ENCODE peak calls at places on chromosomes 1 and 21, in nine cellular contexts. U is IMR-90; B is brain microvascular endothelial cell; W is BE2C; S is naive thymus-derived CD4-positive, alpha-beta T cell; X is fibroblast of pulmonary artery; O is A673; G is GM23338; F is adrenal gland. D is an unnamed sample.

GRCh38 chr1:28313710-28314510 is 14.9 kb upstream of the MED18 start:
- DNase-seq in G (no peak), O (no peak), W (no peak), F (peak), U (peak), X (peak), B (peak), S (no peak), D (no peak)

GRCh38 chr1:180933141-180933540 is 20.4 kb downstream of the KIAA1614 start:
- DNase-seq in S (no peak), U (no peak), X (no peak), F (no peak), B (no peak), G (peak), W (no peak), O (no peak), D (no peak)

GRCh38 chr1:8941906-8942305 is 3.8 kb upstream of the CA6 start:
- DNase-seq in F (no peak), O (peak), U (peak), W (no peak), X (peak), S (no peak), G (no peak), B (peak), D (no peak)

GRCh38 chr1:198858026-198858425 is 219.2 kb downstream of the PTPRC start:
- DNase-seq in B (no peak), X (no peak), W (no peak), F (no peak), U (no peak), O (no peak), G (no peak), S (no peak), D (no peak)

GRCh38 chr1:11802616-11802972 is 3.2 kb downstream of the MTHFR start:
- DNase-seq in F (peak), B (no peak), W (no peak), G (peak), O (no peak), S (no peak), U (peak), X (no peak), D (peak)

GRCh38 chr1:154104433-154105082 is 50.3 kb downstream of the NUP210L start:
- DNase-seq in X (no peak), G (peak), B (no peak), F (no peak), W (no peak), U (no peak), S (no peak), O (no peak), D (no peak)

GRCh38 chr21:41482321-41482720 is 25.6 kb downstream of the TMPRSS2 start:
- DNase-seq in G (no peak), S (no peak), F (no peak), W (no peak), U (peak), O (no peak), B (peak), X (no peak), D (no peak)

GRCh38 chr1:30285461-30286050 is 437.8 kb downstream of the MATN1 start:
- DNase-seq in O (no peak), F (no peak), X (no peak), G (no peak), S (no peak), U (no peak), W (no peak), B (no peak), D (no peak)

GRCh38 chr1:27961646-27962221 is 2.0 kb downstream of the XKR8 start:
- DNase-seq in U (no peak), F (no peak), B (no peak), S (no peak), W (no peak), X (no peak), G (peak), O (no peak), D (no peak)

GRCh38 chr1:14894811-14895524 is 258.6 kb upstream of the TMEM51 start:
- DNase-seq in G (no peak), U (no peak), O (peak), F (no peak), S (no peak), B (no peak), X (no peak), W (no peak), D (no peak)

GRCh38 chr1:167447521-167448136 is 70.7 kb downstream of the CD247 start:
- DNase-seq in B (no peak), F (no peak), O (no peak), U (no peak), W (no peak), S (peak), G (peak), X (no peak), D (no peak)

GRCh38 chr1:45134468-45134873 is 71.9 kb downstream of the ZSWIM5 start:
- DNase-seq in O (no peak), F (no peak), S (no peak), U (no peak), G (no peak), W (no peak), X (no peak), B (no peak), D (no peak)

GRCh38 chr21:15929536-15929935 is 199.8 kb downstream of the USP25 start:
- DNase-seq in F (no peak), S (no peak), B (no peak), G (no peak), W (no peak), U (no peak), O (no peak), X (no peak), D (no peak)

GRCh38 chr1:232472485-232473041 is 157.4 kb downstream of the SIPA1L2 start:
- DNase-seq in F (no peak), O (peak), W (no peak), S (no peak), U (peak), X (peak), G (peak), B (peak), D (no peak)

GRCh38 chr21:32807717-32808380 is 36.3 kb upstream of the PAXBP1 start:
- DNase-seq in U (peak), B (no peak), O (peak), F (no peak), W (no peak), G (no peak), S (no peak), X (peak), D (peak)

GRCh38 chr1:18556364-18556763 is 74.3 kb upstream of the PAX7 start:
- DNase-seq in W (no peak), S (no peak), O (peak), B (peak), F (peak), U (peak), G (peak), X (peak), D (no peak)

GRCh38 chr1:228460830-228461229 is 26.4 kb upstream of the RNF187 start:
- DNase-seq in W (no peak), F (no peak), S (no peak), X (no peak), U (no peak), B (no peak), O (no peak), G (no peak), D (no peak)

GRCh38 chr1:113579256-113580018 is 179.8 kb downstream of the PHTF1 start:
- DNase-seq in F (no peak), B (no peak), U (peak), X (peak), O (no peak), S (no peak), G (no peak), W (no peak), D (no peak)

GRCh38 chr1:90204780-90205179 is 209.9 kb downstream of the ZNF326 start:
- DNase-seq in U (no peak), G (no peak), O (no peak), W (no peak), F (no peak), X (no peak), B (no peak), S (no peak), D (no peak)

GRCh38 chr1:45304311-45305081 is 22.2 kb upstream of the HPDL start:
- DNase-seq in B (no peak), W (no peak), X (no peak), G (no peak), S (no peak), F (peak), O (no peak), U (peak), D (peak)

GRCh38 chr1:244896550-244896949 is 32.2 kb upstream of the HNRNPU start:
- DNase-seq in B (peak), G (no peak), W (no peak), S (no peak), X (peak), F (peak), U (peak), O (no peak), D (no peak)

GRCh38 chr1:22503721-22504410 is 52.2 kb downstream of the ZBTB40 start:
- DNase-seq in U (peak), F (no peak), B (no peak), W (no peak), X (peak), G (no peak), S (no peak), O (no peak), D (no peak)

GRCh38 chr1:169712309-169712631 is 850 bp upstream of the SELL start:
- DNase-seq in U (no peak), B (no peak), G (no peak), W (no peak), S (no peak), F (no peak), O (no peak), X (no peak), D (no peak)

GRCh38 chr1:169707917-169708604 is 3.4 kb downstream of the SELL start:
- DNase-seq in X (no peak), W (no peak), S (peak), G (no peak), F (no peak), B (no peak), U (no peak), O (no peak), D (no peak)

GRCh38 chr1:169708633-169709032 is 2.8 kb downstream of the SELL start:
- DNase-seq in B (no peak), G (no peak), O (no peak), F (no peak), X (no peak), W (no peak), S (no peak), U (no peak), D (no peak)

DNA sequence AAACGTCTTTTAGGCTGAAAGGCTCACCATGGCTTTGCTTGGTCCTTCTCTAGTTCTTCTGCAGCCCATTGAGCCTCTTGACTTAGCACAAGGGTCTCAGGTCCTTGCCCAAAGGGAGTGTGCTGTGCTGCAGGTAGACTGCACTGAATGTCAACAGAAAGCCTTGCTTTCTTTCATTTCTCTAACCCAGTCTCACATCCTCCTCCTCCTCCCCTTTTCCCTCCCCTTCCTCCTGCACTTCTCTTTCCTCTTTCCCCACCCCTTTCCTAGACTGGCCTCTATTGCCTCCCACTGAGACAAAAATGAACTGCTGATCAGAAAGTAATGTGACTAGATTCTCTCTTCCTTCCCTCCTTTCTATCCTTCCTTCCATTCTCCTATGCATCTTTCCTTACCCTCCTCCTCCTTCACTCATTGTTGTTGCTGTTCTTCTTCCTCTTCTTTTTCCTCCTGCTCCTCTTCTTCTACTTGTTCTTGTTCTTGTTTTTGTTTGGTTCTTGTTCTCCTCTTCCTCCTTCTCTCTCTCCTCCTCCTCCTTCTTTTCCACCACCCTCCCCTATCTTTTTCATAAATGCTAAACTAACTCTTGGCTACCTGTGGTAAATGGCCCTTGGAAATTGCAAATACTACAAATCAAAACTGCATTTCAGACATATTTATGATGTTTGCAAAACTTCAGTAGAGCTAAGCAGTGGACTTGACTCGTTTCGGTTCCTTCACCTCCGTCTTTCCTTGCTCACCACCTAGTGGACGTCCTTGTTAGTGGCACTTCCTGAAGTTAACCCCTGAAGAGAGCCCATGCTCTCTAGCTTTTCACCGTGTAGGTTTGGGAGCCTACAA is at the start of gene SELL:
- DNase-seq in S (peak), W (peak), U (peak), B (peak), G (peak), F (peak), O (peak), X (peak), D (peak)
- H3K4me3 ChIP-seq in S (peak), W (no peak), U (peak), B (peak), G (peak), F (no peak), O (peak), X (peak), D (no peak)

DNA sequence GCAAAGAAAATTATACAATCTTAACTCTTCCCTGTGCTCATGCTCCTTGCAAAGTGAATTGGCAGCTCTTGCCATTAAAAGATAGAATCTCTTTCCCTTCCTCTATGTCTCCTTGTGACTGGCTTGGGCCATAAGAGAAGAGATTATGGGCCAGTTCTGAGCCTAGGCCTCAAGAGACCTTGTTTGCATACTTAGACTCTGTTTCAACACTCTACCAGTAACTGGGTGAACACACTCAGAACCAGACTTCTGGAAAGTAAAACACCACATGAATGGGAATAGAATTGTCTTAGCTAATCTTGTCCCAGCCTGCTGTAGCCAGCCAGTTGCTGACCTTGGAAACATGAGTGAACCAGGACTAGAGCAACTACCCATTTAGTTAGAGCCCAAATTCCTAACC is 15.3 kb upstream of the OR6K3 start:
- DNase-seq in G (no peak), W (no peak), O (no peak), F (no peak), B (no peak), S (no peak), X (no peak), U (no peak), D (no peak)
- H3K4me3 ChIP-seq in G (no peak), W (no peak), O (no peak), F (no peak), B (no peak), S (no peak), X (no peak), U (no peak), D (no peak)

GRCh38 chr1:186404454-186405051 is 28.9 kb downstream of the ODR4 start:
- DNase-seq in F (no peak), O (peak), W (no peak), S (peak), G (peak), X (peak), B (peak), U (peak), D (no peak)
- H3K4me3 ChIP-seq in F (no peak), O (no peak), W (no peak), S (no peak), G (no peak), X (no peak), B (no peak), U (no peak), D (no peak)

GRCh38 chr1:223133824-223134435 is 9.1 kb downstream of the TLR5 start:
- DNase-seq in O (peak), F (peak), U (peak), X (peak), S (peak), G (peak), W (peak), B (peak), D (peak)

GRCh38 chr1:223125249-223125648 is 17.8 kb downstream of the TLR5 start:
- DNase-seq in S (no peak), U (no peak), F (no peak), W (no peak), G (no peak), X (no peak), O (no peak), B (no peak), D (no peak)

GRCh38 chr1:223133301-223133823 is 9.7 kb downstream of the TLR5 start:
- DNase-seq in O (no peak), G (no peak), U (no peak), S (no peak), W (no peak), B (no peak), F (no peak), X (no peak), D (no peak)

GRCh38 chr1:223135176-223135575 is 7.9 kb downstream of the TLR5 start:
- DNase-seq in S (no peak), F (peak), X (peak), B (peak), O (no peak), W (no peak), G (no peak), U (peak), D (peak)

GRCh38 chr1:223129229-223129851 is 13.7 kb downstream of the TLR5 start:
- DNase-seq in W (peak), B (peak), G (peak), U (peak), O (peak), X (peak), S (peak), F (peak), D (peak)
- H3K4me3 ChIP-seq in W (no peak), B (peak), G (peak), U (peak), O (no peak), X (peak), S (no peak), F (no peak), D (peak)

GRCh38 chr1:34928865-34929496 is 469 bp downstream of the DLGAP3 start:
- DNase-seq in U (no peak), F (no peak), S (no peak), G (peak), W (no peak), O (no peak), B (no peak), X (no peak), D (no peak)
- H3K4me3 ChIP-seq in U (peak), F (no peak), S (peak), G (peak), W (peak), O (peak), B (peak), X (no peak), D (peak)

GRCh38 chr1:64150266-64150665 is 53.2 kb upstream of the UBE2U start:
- DNase-seq in X (no peak), W (no peak), B (no peak), F (peak), O (no peak), G (no peak), U (no peak), S (no peak), D (no peak)
- H3K4me3 ChIP-seq in X (no peak), W (no peak), B (no peak), F (no peak), O (no peak), G (no peak), U (no peak), S (no peak), D (no peak)

GRCh38 chr1:92583821-92584760 is 97.4 kb upstream of the GFI1 start:
- DNase-seq in S (peak), O (no peak), B (peak), W (no peak), X (peak), F (no peak), U (peak), G (no peak), D (no peak)
- H3K4me3 ChIP-seq in S (peak), O (no peak), B (peak), W (no peak), X (peak), F (no peak), U (no peak), G (no peak), D (no peak)

GRCh38 chr21:42683371-42684108 is 30.1 kb downstream of the PDE9A start:
- DNase-seq in U (no peak), S (no peak), F (no peak), W (no peak), B (no peak), G (no peak), X (no peak), O (no peak), D (no peak)

GRCh38 chr21:42685954-42686500 is 32.6 kb downstream of the PDE9A start:
- DNase-seq in X (no peak), O (no peak), W (no peak), U (no peak), S (no peak), F (no peak), B (no peak), G (no peak), D (no peak)

GRCh38 chr21:42682661-42683060 is 29.2 kb downstream of the PDE9A start:
- DNase-seq in U (no peak), W (no peak), X (no peak), B (no peak), G (no peak), O (no peak), F (no peak), S (no peak), D (no peak)

GRCh38 chr21:42684109-42684916 is 30.9 kb downstream of the PDE9A start:
- DNase-seq in G (no peak), S (peak), W (peak), F (no peak), X (no peak), O (no peak), U (no peak), B (no peak), D (no peak)

GRCh38 chr21:42685036-42685435 is 31.6 kb downstream of the PDE9A start:
- DNase-seq in X (no peak), S (no peak), B (no peak), G (peak), U (no peak), F (no peak), O (no peak), W (no peak), D (no peak)
- H3K4me3 ChIP-seq in X (no peak), S (peak), B (no peak), G (no peak), U (no peak), F (no peak), O (no peak), W (no peak), D (no peak)

D was measured in ovary.